ENCODE peak calls at places on chromosomes 7 and 10, in five cellular contexts. F is A549, E is HepG2, J is K562, L is GM12878. A is an unnamed sample.

GRCh38 chr10:113402602-113403001 is 150.3 kb upstream of the HABP2 start:
- DNase-seq in E (no peak), J (no peak), F (no peak), L (no peak), A (no peak)

GRCh38 chr10:47366731-47367460 is 17.2 kb downstream of the ZNF488 start:
- DNase-seq in F (no peak), L (no peak), E (no peak), J (no peak), A (no peak)

GRCh38 chr10:44908936-44909335 is 2.2 kb upstream of the TMEM72 start:
- DNase-seq in E (no peak), F (no peak), J (no peak), L (no peak), A (no peak)

GRCh38 chr7:117873056-117873932 is at the start of gene CTTNBP2:
- DNase-seq in J (peak), E (no peak), L (no peak), F (peak), A (peak)

GRCh38 chr10:73593110-73593509 is 2.0 kb upstream of the USP54 start:
- DNase-seq in J (no peak), E (no peak), L (no peak), F (no peak), A (no peak)

GRCh38 chr7:31707089-31707488 is 20.1 kb downstream of the PPP1R17 start:
- DNase-seq in J (no peak), L (peak), F (no peak), E (no peak), A (no peak)

GRCh38 chr7:79810945-79811344 is 323.7 kb upstream of the GNAI1 start:
- DNase-seq in F (no peak), J (no peak), E (no peak), L (no peak), A (no peak)

GRCh38 chr7:24622646-24623182 is 49.5 kb downstream of the PALS2 start:
- DNase-seq in J (no peak), F (no peak), E (no peak), L (no peak), A (no peak)

GRCh38 chr10:16116404-16117304 is 256.3 kb upstream of the MINDY3 start:
- DNase-seq in J (peak), L (peak), F (peak), E (peak), A (peak)

GRCh38 chr10:99403674-99404073 is 26.8 kb downstream of the GOT1 start:
- DNase-seq in J (no peak), L (no peak), E (no peak), F (no peak), A (no peak)

GRCh38 chr7:129169171-129169643 is 19.2 kb upstream of the SMO start:
- DNase-seq in L (no peak), E (no peak), J (peak), F (no peak), A (no peak)

GRCh38 chr7:70098133-70098561 is 499.9 kb downstream of the AUTS2 start:
- DNase-seq in E (no peak), L (no peak), F (no peak), J (no peak), A (no peak)

GRCh38 chr7:155785536-155785935 is 26.7 kb downstream of the SHH start:
- DNase-seq in E (no peak), J (no peak), L (no peak), F (no peak), A (no peak)

GRCh38 chr7:146781352-146782116 is 664.9 kb downstream of the CNTNAP2 start:
- DNase-seq in J (no peak), L (no peak), F (no peak), E (no peak), A (no peak)

GRCh38 chr7:46015107-46015868 is 94.2 kb upstream of the IGFBP3 start:
- DNase-seq in F (no peak), L (no peak), E (peak), J (no peak), A (peak)

GRCh38 chr10:127400216-127400615 is 148.9 kb upstream of the NPS start:
- DNase-seq in F (no peak), L (no peak), E (no peak), J (no peak), A (no peak)

GRCh38 chr7:24381919-24382505 is 98.0 kb downstream of the NPY start:
- DNase-seq in E (peak), J (peak), F (peak), L (no peak), A (no peak)

GRCh38 chr7:46170792-46171191 is 249.7 kb upstream of the IGFBP3 start:
- DNase-seq in F (no peak), L (no peak), J (no peak), E (no peak), A (no peak)

GRCh38 chr10:94123253-94123995 is 129.7 kb downstream of the PLCE1 start:
- DNase-seq in J (no peak), F (peak), L (no peak), E (peak), A (peak)

GRCh38 chr10:16950686-16951681 is 133.8 kb upstream of the RSU1 start:
- DNase-seq in F (no peak), E (no peak), J (peak), L (no peak), A (peak)

GRCh38 chr7:123499211-123499968 is 35.0 kb downstream of the IQUB start:
- DNase-seq in E (no peak), L (no peak), J (no peak), F (no peak), A (no peak)

GRCh38 chr10:47400786-47401185 is 16.7 kb upstream of the ZNF488 start:
- DNase-seq in J (no peak), L (no peak), E (no peak), F (no peak), A (no peak)

GRCh38 chr7:127862540-127862939 is 168.7 kb downstream of the LRRC4 start:
- DNase-seq in F (no peak), E (no peak), J (no peak), L (no peak), A (no peak)
- TF ChIP-seq KDM1A in F (no peak), E (no peak), J (no peak), L (no peak), A (no peak)

GRCh38 chr10:36336315-36336714 is 694.2 kb upstream of the FZD8 start:
- DNase-seq in L (no peak), E (no peak), F (no peak), J (no peak), A (no peak)
- TF ChIP-seq KDM1A in L (no peak), E (no peak), F (no peak), J (no peak), A (no peak)

GRCh38 chr7:127769696-127770400 is 117.9 kb downstream of the SND1 start:
- DNase-seq in L (no peak), F (no peak), J (no peak), E (no peak), A (no peak)
- TF ChIP-seq KDM1A in L (no peak), F (no peak), J (no peak), E (no peak), A (no peak)

GRCh38 chr10:129970404-129971364 is 6.6 kb upstream of the EBF3 start:
- DNase-seq in F (no peak), E (no peak), J (no peak), L (no peak), A (no peak)
- TF ChIP-seq KDM1A in F (no peak), E (no peak), J (no peak), L (no peak), A (no peak)

DNA sequence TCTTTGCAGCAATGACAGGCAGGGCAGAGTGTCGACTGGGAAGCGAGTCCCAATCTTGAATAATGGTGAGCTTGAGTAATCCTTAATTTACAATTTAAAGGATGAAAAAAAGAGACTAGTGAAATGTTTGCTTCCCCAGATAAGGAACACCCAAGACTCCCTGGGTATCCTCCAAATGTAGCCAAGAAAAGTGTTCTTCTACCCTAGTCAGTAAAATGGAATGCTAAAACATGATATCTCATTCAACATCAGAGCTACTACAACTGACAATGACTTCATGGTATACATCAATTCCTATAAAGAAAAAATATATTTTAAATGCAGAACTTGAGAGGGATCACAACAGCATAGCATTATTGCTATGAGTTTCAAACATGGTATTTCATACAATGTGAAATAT is 31.9 kb downstream of the GPAM start:
- DNase-seq in L (no peak), E (no peak), J (no peak), F (no peak), A (no peak)
- TF ChIP-seq KDM1A in L (no peak), E (no peak), J (no peak), F (no peak), A (no peak)

A was measured in H1.